ENCODE peak calls at places on chromosomes 7 and 10, in eight cellular contexts. S, I, B, W, D, C, M and V are unnamed samples.

GRCh38 chr10:63614371-63614891 is 93.2 kb downstream of the REEP3 start:
- DNase-seq in S (no peak), I (no peak), B (no peak), W (no peak), D (no peak), C (no peak), M (no peak), V (no peak)

GRCh38 chr10:3398825-3399646 is 226.5 kb upstream of the PITRM1 start:
- DNase-seq in S (no peak), I (no peak), B (no peak), W (peak), D (no peak), C (no peak), M (no peak), V (no peak)

GRCh38 chr7:70356324-70356797 is 758.1 kb downstream of the AUTS2 start:
- DNase-seq in S (no peak), I (no peak), B (no peak), W (no peak), D (no peak), C (no peak), M (no peak), V (no peak)

GRCh38 chr7:159154243-159154642 is 9.6 kb upstream of the VIPR2 start:
- DNase-seq in S (no peak), I (no peak), B (no peak), W (no peak), D (no peak), C (no peak), M (no peak), V (no peak)

GRCh38 chr10:112456533-112456932 is 9.5 kb downstream of the VTI1A start:
- DNase-seq in S (no peak), I (no peak), B (no peak), W (peak), D (no peak), C (no peak), M (no peak), V (no peak)

GRCh38 chr7:143048827-143049226 is 3.3 kb upstream of the OR6V1 start:
- DNase-seq in S (no peak), I (no peak), B (no peak), W (no peak), D (no peak), C (no peak), M (no peak), V (no peak)

GRCh38 chr10:110395350-110396283 is 90.9 kb upstream of the SMNDC1 start:
- DNase-seq in S (no peak), I (no peak), B (no peak), W (peak), D (peak), C (peak), M (no peak), V (no peak)

GRCh38 chr10:1026578-1026977 is 919 bp upstream of the IDI2 start:
- DNase-seq in S (no peak), I (no peak), B (no peak), W (no peak), D (no peak), C (no peak), M (no peak), V (no peak)

GRCh38 chr7:130904031-130904757 is 170.2 kb upstream of the KLF14 start:
- DNase-seq in S (no peak), I (peak), B (no peak), W (no peak), D (no peak), C (peak), M (no peak), V (no peak)

GRCh38 chr10:110918269-110918632 is 729 bp downstream of the BBIP1 start:
- DNase-seq in S (no peak), I (peak), B (no peak), W (peak), D (peak), C (peak), M (peak), V (peak)

GRCh38 chr7:113521468-113521867 is 397.3 kb downstream of the PPP1R3A start:
- DNase-seq in S (no peak), I (no peak), B (no peak), W (no peak), D (no peak), C (peak), M (no peak), V (no peak)

GRCh38 chr10:9342865-9343450 is 1288.5 kb downstream of the GATA3 start:
- DNase-seq in S (peak), I (no peak), B (no peak), W (peak), D (no peak), C (peak), M (peak), V (no peak)

GRCh38 chr7:154744226-154744860 is 258.6 kb downstream of the PAXIP1 start:
- DNase-seq in S (peak), I (no peak), B (no peak), W (peak), D (no peak), C (no peak), M (peak), V (no peak)

GRCh38 chr7:103735377-103735776 is 254.1 kb downstream of the RELN start:
- DNase-seq in S (no peak), I (no peak), B (no peak), W (no peak), D (no peak), C (no peak), M (no peak), V (no peak)

GRCh38 chr10:119491941-119492340 is 50.6 kb downstream of the RGS10 start:
- DNase-seq in S (no peak), I (no peak), B (no peak), W (no peak), D (no peak), C (no peak), M (no peak), V (no peak)

GRCh38 chr7:152402384-152403250 is 33.2 kb downstream of the KMT2C start:
- DNase-seq in S (no peak), I (no peak), B (no peak), W (no peak), D (no peak), C (no peak), M (no peak), V (no peak)

GRCh38 chr10:130455111-130455695 is 319.0 kb downstream of the GLRX3 start:
- DNase-seq in S (no peak), I (peak), B (no peak), W (no peak), D (no peak), C (no peak), M (no peak), V (no peak)

GRCh38 chr10:114328876-114329275 is 75.4 kb downstream of the AFAP1L2 start:
- DNase-seq in S (no peak), I (no peak), B (peak), W (no peak), D (no peak), C (no peak), M (no peak), V (no peak)

GRCh38 chr10:23367896-23368685 is 23.5 kb upstream of the C10orf67 start:
- DNase-seq in S (no peak), I (no peak), B (no peak), W (no peak), D (no peak), C (no peak), M (no peak), V (no peak)

GRCh38 chr7:55063633-55064032 is 44.8 kb downstream of the EGFR start:
- DNase-seq in S (no peak), I (no peak), B (no peak), W (no peak), D (no peak), C (no peak), M (no peak), V (no peak)

GRCh38 chr10:104246981-104247380 is 7.7 kb upstream of the GSTO1 start:
- DNase-seq in S (no peak), I (no peak), B (no peak), W (no peak), D (no peak), C (peak), M (no peak), V (no peak)

GRCh38 chr7:51290702-51291290 is 25.8 kb downstream of the COBL start:
- DNase-seq in S (no peak), I (no peak), B (no peak), W (no peak), D (peak), C (no peak), M (no peak), V (no peak)

GRCh38 chr10:3270597-3270996 is 98.0 kb upstream of the PITRM1 start:
- DNase-seq in S (no peak), I (no peak), B (no peak), W (no peak), D (no peak), C (no peak), M (no peak), V (no peak)